ENCODE peak calls at places on chromosomes 13 and 19, in seven cellular contexts. L is psoas muscle; B is SIG-M5; W is body of pancreas; O is activated CD4-positive, CD25-positive, alpha-beta regulatory T cell; Z is activated CD4-positive, alpha-beta T cell treated with anti-CD3 and anti-CD28 coated beads, Interleukin-2, amount 10 ng/mL, durations not matched to agents 7 days and 5 days; C is smooth muscle cell of the brain vasculature. P is an unnamed sample.

GRCh38 chr19:54305141-54305540 is 7.8 kb downstream of the LILRA5 start:
- DNase-seq in L (no peak), B (no peak), W (no peak), O (no peak), Z (no peak), C (no peak), P (no peak)

GRCh38 chr13:30038884-30039283 is 188.5 kb upstream of the UBL3 start:
- DNase-seq in L (no peak), B (no peak), W (no peak), O (no peak), Z (no peak), C (no peak), P (no peak)

GRCh38 chr19:30253581-30253996 is 118.6 kb upstream of the ZNF536 start:
- DNase-seq in L (no peak), B (no peak), W (no peak), O (no peak), Z (no peak), C (no peak), P (no peak)

GRCh38 chr19:2050991-2051770 is at the start of gene MKNK2:
- DNase-seq in L (peak; percentile 93), B (no peak), W (peak; percentile 92), O (peak; percentile 94), Z (peak; percentile 92), C (no peak), P (peak; percentile 98)

GRCh38 chr13:109271991-109272454 is 514.4 kb downstream of the IRS2 start:
- DNase-seq in L (no peak), B (no peak), W (no peak), O (no peak), Z (no peak), C (no peak), P (no peak)

GRCh38 chr19:7944177-7944761 is 803 bp upstream of the TIMM44 start:
- DNase-seq in L (peak; percentile 88), B (peak; percentile 34), W (peak; percentile 88), O (peak; percentile 70), Z (peak; percentile 90), C (peak; percentile 86), P (peak; percentile 88)

GRCh38 chr19:43700368-43701015 is 15.4 kb upstream of the IRGC start:
- DNase-seq in L (peak; percentile 50), B (peak; percentile 39), W (peak; percentile 14), O (no peak), Z (no peak), C (no peak), P (peak; percentile 23)

GRCh38 chr19:30830875-30831274 is 458.7 kb downstream of the ZNF536 start:
- DNase-seq in L (no peak), B (no peak), W (no peak), O (no peak), Z (no peak), C (no peak), P (no peak)

GRCh38 chr13:44873486-44873885 is 115.8 kb downstream of the NUFIP1 start:
- DNase-seq in L (no peak), B (no peak), W (peak; percentile 65), O (no peak), Z (no peak), C (no peak), P (no peak)

GRCh38 chr13:93368705-93369104 is 142.1 kb downstream of the GPC6 start:
- DNase-seq in L (no peak), B (no peak), W (no peak), O (no peak), Z (no peak), C (no peak), P (no peak)

GRCh38 chr19:56725829-56726424 is 54.4 kb upstream of the ZNF835 start:
- DNase-seq in L (no peak), B (no peak), W (no peak), O (no peak), Z (no peak), C (no peak), P (no peak)

GRCh38 chr19:48745208-48745995 is 1.3 kb downstream of the IZUMO1 start:
- DNase-seq in L (peak; percentile 56), B (no peak), W (peak; percentile 69), O (no peak), Z (peak; percentile 67), C (peak; percentile 33), P (peak; percentile 66)

GRCh38 chr13:32878172-32878571 is 138.1 kb upstream of the KL start:
- DNase-seq in L (no peak), B (no peak), W (no peak), O (no peak), Z (no peak), C (no peak), P (no peak)

GRCh38 chr19:42252365-42253244 is 2.3 kb downstream of the ERF start:
- DNase-seq in L (no peak), B (no peak), W (peak; percentile 56), O (no peak), Z (no peak), C (no peak), P (peak; percentile 69)

GRCh38 chr13:20980420-20980819 is 77.9 kb upstream of the XPO4 start:
- DNase-seq in L (no peak), B (no peak), W (no peak), O (no peak), Z (no peak), C (no peak), P (no peak)

GRCh38 chr19:35162471-35163326 is 8.2 kb downstream of the FXYD5 start:
- DNase-seq in L (no peak), B (no peak), W (no peak), O (no peak), Z (no peak), C (no peak), P (no peak)

GRCh38 chr13:32645854-32646253 is 59.6 kb downstream of the PDS5B start:
- DNase-seq in L (no peak), B (no peak), W (no peak), O (no peak), Z (peak; percentile 14), C (no peak), P (no peak)

GRCh38 chr13:59519776-59520175 is 644.0 kb downstream of the DIAPH3 start:
- DNase-seq in L (no peak), B (no peak), W (no peak), O (no peak), Z (no peak), C (no peak), P (no peak)

GRCh38 chr13:91904597-91904996 is 506.2 kb downstream of the GPC5 start:
- DNase-seq in L (no peak), B (no peak), W (no peak), O (no peak), Z (no peak), C (no peak), P (no peak)

GRCh38 chr13:44575741-44576395 is at the start of gene TSC22D1:
- DNase-seq in L (peak; percentile 32), B (no peak), W (peak; percentile 48), O (peak; percentile 7), Z (peak; percentile 64), C (no peak), P (peak; percentile 52)

GRCh38 chr19:19488875-19489690 is 26.3 kb downstream of the TSSK6 start:
- DNase-seq in L (peak; percentile 69), B (peak; percentile 25), W (peak; percentile 70), O (peak; percentile 43), Z (peak; percentile 98), C (peak; percentile 68), P (peak; percentile 84)

GRCh38 chr13:98846521-98846920 is 94.0 kb upstream of the SLC15A1 start:
- DNase-seq in L (no peak), B (no peak), W (no peak), O (no peak), Z (no peak), C (no peak), P (no peak)

GRCh38 chr19:1474011-1474764 is 4.8 kb downstream of the C19orf25 start:
- DNase-seq in L (no peak), B (no peak), W (no peak), O (no peak), Z (no peak), C (no peak), P (no peak)

GRCh38 chr13:42615691-42616090 is 41.7 kb downstream of the TNFSF11 start:
- DNase-seq in L (no peak), B (no peak), W (no peak), O (no peak), Z (no peak), C (no peak), P (no peak)

GRCh38 chr13:114140909-114141255 is 8.5 kb upstream of the RASA3 start:
- DNase-seq in L (no peak), B (no peak), W (no peak), O (no peak), Z (peak; percentile 63), C (no peak), P (no peak)

GRCh38 chr19:7366701-7367420 is 18.1 kb downstream of the ARHGEF18 start:
- DNase-seq in L (no peak), B (no peak), W (no peak), O (no peak), Z (peak; percentile 48), C (no peak), P (no peak)

GRCh38 chr13:111361873-111362648 is 41.6 kb downstream of the TEX29 start:
- DNase-seq in L (no peak), B (no peak), W (no peak), O (no peak), Z (no peak), C (no peak), P (no peak)

GRCh38 chr19:12891553-12892021 is 627 bp downstream of the GCDH start:
- DNase-seq in L (no peak), B (no peak), W (no peak), O (no peak), Z (no peak), C (no peak), P (no peak)

GRCh38 chr19:45767881-45768643 is 990 bp downstream of the SIX5 start:
- DNase-seq in L (peak; percentile 79), B (no peak), W (peak; percentile 80), O (no peak), Z (no peak), C (no peak), P (peak; percentile 83)

GRCh38 chr19:33279430-33280350 is 22.6 kb downstream of the CEBPA start:
- DNase-seq in L (no peak), B (no peak), W (no peak), O (no peak), Z (no peak), C (no peak), P (no peak)

GRCh38 chr19:8045872-8046568 is 6.5 kb upstream of the CCL25 start:
- DNase-seq in L (no peak), B (no peak), W (no peak), O (no peak), Z (no peak), C (no peak), P (no peak)

GRCh38 chr13:40148103-40148502 is 492.6 kb downstream of the COG6 start:
- DNase-seq in L (no peak), B (no peak), W (no peak), O (no peak), Z (no peak), C (no peak), P (no peak)